ENCODE peak calls at places on chromosomes 13 and 19, in ten cellular contexts. L is substantia nigra, I is iris pigment epithelial cell, V is BJ, Q is GM23248, N is cerebellar nuclear complex, O is midbrain, J is left ventricle myocardium superior, G is heart right ventricle, M is posterior cingulate gyrus. Z is an unnamed sample.

GRCh38 chr19:49420227-49420626 is 3.0 kb downstream of the PTH2 start:
- DNase-seq in L (no peak), I (no peak), V (no peak), Q (no peak), N (no peak), O (no peak), J (no peak), G (no peak), M (no peak), Z (no peak)

GRCh38 chr13:107867701-107868661 is 347.4 kb downstream of the LIG4 start:
- DNase-seq in L (peak), I (peak), V (no peak), Q (peak), N (peak), O (peak), J (no peak), G (peak), M (peak), Z (no peak)

GRCh38 chr19:41815301-41815700 is 18.9 kb downstream of the CEACAM3 start:
- DNase-seq in L (no peak), I (no peak), V (no peak), Q (no peak), N (no peak), O (no peak), J (no peak), G (no peak), M (no peak), Z (no peak)

GRCh38 chr19:14164724-14165493 is 28.5 kb upstream of the ASF1B start:
- DNase-seq in L (no peak), I (no peak), V (no peak), Q (no peak), N (no peak), O (no peak), J (no peak), G (no peak), M (no peak), Z (no peak)

GRCh38 chr13:80923907-80924306 is 583.0 kb upstream of the SPRY2 start:
- DNase-seq in L (no peak), I (no peak), V (no peak), Q (no peak), N (no peak), O (no peak), J (no peak), G (no peak), M (no peak), Z (no peak)

GRCh38 chr19:4775627-4776152 is 15.8 kb upstream of the FEM1A start:
- DNase-seq in L (no peak), I (no peak), V (no peak), Q (no peak), N (no peak), O (no peak), J (no peak), G (no peak), M (no peak), Z (no peak)

GRCh38 chr19:925087-925911 is 536 bp upstream of the ARID3A start:
- DNase-seq in L (peak), I (peak), V (peak), Q (peak), N (peak), O (peak), J (peak), G (peak), M (peak), Z (peak)

GRCh38 chr13:41981961-41982723 is 21.2 kb upstream of the VWA8 start:
- DNase-seq in L (no peak), I (peak), V (no peak), Q (peak), N (no peak), O (no peak), J (no peak), G (no peak), M (no peak), Z (no peak)

GRCh38 chr19:17314007-17314589 is 4.7 kb downstream of the DDA1 start:
- DNase-seq in L (no peak), I (no peak), V (no peak), Q (no peak), N (no peak), O (no peak), J (no peak), G (no peak), M (no peak), Z (no peak)

GRCh38 chr13:78317030-78317429 is 286.3 kb downstream of the POU4F1 start:
- DNase-seq in L (peak), I (no peak), V (no peak), Q (peak), N (no peak), O (peak), J (no peak), G (no peak), M (no peak), Z (no peak)

GRCh38 chr19:10565028-10565566 is 713 bp downstream of the KRI1 start:
- DNase-seq in L (peak), I (peak), V (no peak), Q (peak), N (no peak), O (no peak), J (peak), G (no peak), M (no peak), Z (peak)

GRCh38 chr13:97020689-97021240 is 26.5 kb upstream of the OXGR1 start:
- DNase-seq in L (no peak), I (no peak), V (no peak), Q (no peak), N (no peak), O (no peak), J (no peak), G (no peak), M (no peak), Z (no peak)